ENCODE peak calls at places on chromosomes 12 and 14, in six cellular contexts. T is transverse colon, S is Caki2, O is NCI-H187, A is AG08396, F is NCI-H1694 treated with DMSO at 0.1 percent for 48 hours. E is an unnamed sample.
A peak's percentile ranks its signal among the peaks of the same experiment; 100 is the strongest.

GRCh38 chr14:90815817-90816662 is at the start of gene TTC7B:
- DNase-seq in O (peak; percentile 23), T (peak; percentile 43), F (peak; percentile 19), A (peak; percentile 94), S (no peak), E (peak; percentile 23)

GRCh38 chr12:19707948-19708409 is 268.7 kb downstream of the AEBP2 start:
- DNase-seq in F (no peak), S (peak; percentile 18), T (no peak), O (no peak), A (peak; percentile 15), E (peak; percentile 71)

GRCh38 chr14:73452341-73453191 is 5.8 kb downstream of the NUMB start:
- DNase-seq in F (peak; percentile 67), A (no peak), T (no peak), O (no peak), S (peak; percentile 11), E (peak; percentile 78)

GRCh38 chr12:124524231-124524925 is 43.0 kb downstream of the NCOR2 start:
- DNase-seq in O (no peak), F (no peak), T (no peak), A (peak; percentile 92), S (peak; percentile 41), E (peak; percentile 54)

GRCh38 chr14:95504135-95505029 is 12.1 kb downstream of the SYNE3 start:
- DNase-seq in T (no peak), A (peak; percentile 45), F (no peak), S (no peak), O (no peak), E (no peak)

GRCh38 chr12:58029260-58029659 is 87.9 kb downstream of the ATP23 start:
- DNase-seq in F (no peak), A (no peak), S (no peak), O (no peak), T (no peak), E (peak; percentile 72)

GRCh38 chr12:48973084-48973483 is 1.5 kb upstream of the WNT10B start:
- DNase-seq in F (no peak), A (no peak), T (no peak), S (no peak), O (no peak), E (no peak)

GRCh38 chr12:42936991-42937390 is 347.4 kb upstream of the PRICKLE1 start:
- DNase-seq in A (no peak), T (no peak), O (no peak), S (no peak), F (no peak), E (no peak)

GRCh38 chr12:103810108-103810507 is 30.9 kb downstream of the NT5DC3 start:
- DNase-seq in A (no peak), T (no peak), F (no peak), S (no peak), O (no peak), E (no peak)

E was measured in epithelial cell of esophagus.